ENCODE peak calls at places on chromosomes 2 and 18, in nine cellular contexts. One of them, this sample, is unnamed.

GRCh38 chr2:102789349-102790085 is 27.7 kb downstream of the TMEM182 start:
- DNase-seq in iris pigment epithelial cell: no peak
- DNase-seq in AG04450: no peak
- DNase-seq in fibroblast of villous mesenchyme: no peak
- DNase-seq in lower leg skin: no peak
- DNase-seq in RWPE1: no peak
- DNase-seq in activated naive CD4-positive, alpha-beta T cell: no peak
- DNase-seq in fibroblast of the conjunctiva: no peak
- DNase-seq in skeletal muscle cell: no peak
- DNase-seq in this sample: no peak

GRCh38 chr18:12308386-12309100 is 502 bp downstream of the TUBB6 start:
- DNase-seq in iris pigment epithelial cell: peak
- DNase-seq in AG04450: peak
- DNase-seq in fibroblast of villous mesenchyme: peak
- DNase-seq in lower leg skin: peak
- DNase-seq in RWPE1: peak
- DNase-seq in activated naive CD4-positive, alpha-beta T cell: no peak
- DNase-seq in fibroblast of the conjunctiva: peak
- DNase-seq in skeletal muscle cell: peak
- DNase-seq in this sample: peak

GRCh38 chr2:162821176-162821575 is 17.4 kb downstream of the KCNH7 start:
- DNase-seq in iris pigment epithelial cell: peak
- DNase-seq in AG04450: no peak
- DNase-seq in fibroblast of villous mesenchyme: no peak
- DNase-seq in lower leg skin: no peak
- DNase-seq in RWPE1: no peak
- DNase-seq in activated naive CD4-positive, alpha-beta T cell: no peak
- DNase-seq in fibroblast of the conjunctiva: no peak
- DNase-seq in skeletal muscle cell: peak
- DNase-seq in this sample: peak

GRCh38 chr2:43387092-43388062 is 161.0 kb upstream of the ZFP36L2 start:
- DNase-seq in iris pigment epithelial cell: peak
- DNase-seq in AG04450: no peak
- DNase-seq in fibroblast of villous mesenchyme: peak
- DNase-seq in lower leg skin: no peak
- DNase-seq in RWPE1: no peak
- DNase-seq in activated naive CD4-positive, alpha-beta T cell: no peak
- DNase-seq in fibroblast of the conjunctiva: no peak
- DNase-seq in skeletal muscle cell: peak
- DNase-seq in this sample: no peak

GRCh38 chr2:59732861-59733603 is 820.4 kb downstream of the BCL11A start:
- DNase-seq in iris pigment epithelial cell: no peak
- DNase-seq in AG04450: no peak
- DNase-seq in fibroblast of villous mesenchyme: no peak
- DNase-seq in lower leg skin: no peak
- DNase-seq in RWPE1: no peak
- DNase-seq in activated naive CD4-positive, alpha-beta T cell: no peak
- DNase-seq in fibroblast of the conjunctiva: no peak
- DNase-seq in skeletal muscle cell: no peak
- DNase-seq in this sample: no peak

GRCh38 chr18:10923225-10923624 is 226.1 kb downstream of the PIEZO2 start:
- DNase-seq in iris pigment epithelial cell: peak
- DNase-seq in AG04450: no peak
- DNase-seq in fibroblast of villous mesenchyme: no peak
- DNase-seq in lower leg skin: no peak
- DNase-seq in RWPE1: no peak
- DNase-seq in activated naive CD4-positive, alpha-beta T cell: no peak
- DNase-seq in fibroblast of the conjunctiva: no peak
- DNase-seq in skeletal muscle cell: no peak
- DNase-seq in this sample: no peak

GRCh38 chr2:72794572-72794971 is 31.3 kb downstream of the EXOC6B start:
- DNase-seq in iris pigment epithelial cell: peak
- DNase-seq in AG04450: no peak
- DNase-seq in fibroblast of villous mesenchyme: peak
- DNase-seq in lower leg skin: no peak
- DNase-seq in RWPE1: peak
- DNase-seq in activated naive CD4-positive, alpha-beta T cell: no peak
- DNase-seq in fibroblast of the conjunctiva: no peak
- DNase-seq in skeletal muscle cell: no peak
- DNase-seq in this sample: no peak

GRCh38 chr2:165018207-165018606 is 62.9 kb upstream of the SLC38A11 start:
- DNase-seq in iris pigment epithelial cell: peak
- DNase-seq in AG04450: no peak
- DNase-seq in fibroblast of villous mesenchyme: no peak
- DNase-seq in lower leg skin: no peak
- DNase-seq in RWPE1: no peak
- DNase-seq in activated naive CD4-positive, alpha-beta T cell: no peak
- DNase-seq in fibroblast of the conjunctiva: no peak
- DNase-seq in skeletal muscle cell: no peak
- DNase-seq in this sample: no peak

GRCh38 chr2:178056345-178056744 is 16.2 kb downstream of the PDE11A start:
- DNase-seq in iris pigment epithelial cell: no peak
- DNase-seq in AG04450: no peak
- DNase-seq in fibroblast of villous mesenchyme: no peak
- DNase-seq in lower leg skin: no peak
- DNase-seq in RWPE1: no peak
- DNase-seq in activated naive CD4-positive, alpha-beta T cell: no peak
- DNase-seq in fibroblast of the conjunctiva: no peak
- DNase-seq in skeletal muscle cell: no peak
- DNase-seq in this sample: no peak

GRCh38 chr2:98479959-98480524 is 35.4 kb downstream of the INPP4A start:
- DNase-seq in iris pigment epithelial cell: peak
- DNase-seq in AG04450: no peak
- DNase-seq in fibroblast of villous mesenchyme: no peak
- DNase-seq in lower leg skin: no peak
- DNase-seq in RWPE1: peak
- DNase-seq in activated naive CD4-positive, alpha-beta T cell: no peak
- DNase-seq in fibroblast of the conjunctiva: peak
- DNase-seq in skeletal muscle cell: peak
- DNase-seq in this sample: peak

GRCh38 chr2:54514819-54515569 is 58.9 kb downstream of the SPTBN1 start:
- DNase-seq in iris pigment epithelial cell: no peak
- DNase-seq in AG04450: no peak
- DNase-seq in fibroblast of villous mesenchyme: peak
- DNase-seq in lower leg skin: no peak
- DNase-seq in RWPE1: no peak
- DNase-seq in activated naive CD4-positive, alpha-beta T cell: no peak
- DNase-seq in fibroblast of the conjunctiva: no peak
- DNase-seq in skeletal muscle cell: no peak
- DNase-seq in this sample: no peak

GRCh38 chr2:45951025-45951737 is 299.7 kb downstream of the PRKCE start:
- DNase-seq in iris pigment epithelial cell: no peak
- DNase-seq in AG04450: no peak
- DNase-seq in fibroblast of villous mesenchyme: no peak
- DNase-seq in lower leg skin: no peak
- DNase-seq in RWPE1: no peak
- DNase-seq in activated naive CD4-positive, alpha-beta T cell: no peak
- DNase-seq in fibroblast of the conjunctiva: no peak
- DNase-seq in skeletal muscle cell: no peak
- DNase-seq in this sample: no peak

GRCh38 chr18:64966667-64967066 is 784.1 kb upstream of the CDH7 start:
- DNase-seq in iris pigment epithelial cell: no peak
- DNase-seq in AG04450: no peak
- DNase-seq in fibroblast of villous mesenchyme: no peak
- DNase-seq in lower leg skin: no peak
- DNase-seq in RWPE1: no peak
- DNase-seq in activated naive CD4-positive, alpha-beta T cell: no peak
- DNase-seq in fibroblast of the conjunctiva: no peak
- DNase-seq in skeletal muscle cell: no peak
- DNase-seq in this sample: no peak

GRCh38 chr2:47077442-47078117 is 77.5 kb downstream of the STPG4 start:
- DNase-seq in iris pigment epithelial cell: no peak
- DNase-seq in AG04450: no peak
- DNase-seq in fibroblast of villous mesenchyme: no peak
- DNase-seq in lower leg skin: no peak
- DNase-seq in RWPE1: no peak
- DNase-seq in activated naive CD4-positive, alpha-beta T cell: no peak
- DNase-seq in fibroblast of the conjunctiva: no peak
- DNase-seq in skeletal muscle cell: no peak
- DNase-seq in this sample: no peak

GRCh38 chr2:105521176-105521575 is 122.3 kb upstream of the FHL2 start:
- DNase-seq in iris pigment epithelial cell: peak
- DNase-seq in AG04450: no peak
- DNase-seq in fibroblast of villous mesenchyme: peak
- DNase-seq in lower leg skin: no peak
- DNase-seq in RWPE1: peak
- DNase-seq in activated naive CD4-positive, alpha-beta T cell: no peak
- DNase-seq in fibroblast of the conjunctiva: no peak
- DNase-seq in skeletal muscle cell: no peak
- DNase-seq in this sample: peak

GRCh38 chr2:196649202-196649601 is 9.7 kb downstream of the CCDC150 start:
- DNase-seq in iris pigment epithelial cell: no peak
- DNase-seq in AG04450: no peak
- DNase-seq in fibroblast of villous mesenchyme: no peak
- DNase-seq in lower leg skin: no peak
- DNase-seq in RWPE1: no peak
- DNase-seq in activated naive CD4-positive, alpha-beta T cell: no peak
- DNase-seq in fibroblast of the conjunctiva: no peak
- DNase-seq in skeletal muscle cell: no peak
- DNase-seq in this sample: no peak

GRCh38 chr18:49922228-49922627 is 108.9 kb upstream of the ACAA2 start:
- DNase-seq in iris pigment epithelial cell: no peak
- DNase-seq in AG04450: no peak
- DNase-seq in fibroblast of villous mesenchyme: no peak
- DNase-seq in lower leg skin: no peak
- DNase-seq in RWPE1: peak
- DNase-seq in activated naive CD4-positive, alpha-beta T cell: no peak
- DNase-seq in fibroblast of the conjunctiva: no peak
- DNase-seq in skeletal muscle cell: no peak
- DNase-seq in this sample: no peak

GRCh38 chr2:166632616-166633015 is 138.6 kb upstream of the SCN7A start:
- DNase-seq in iris pigment epithelial cell: peak
- DNase-seq in AG04450: peak
- DNase-seq in fibroblast of villous mesenchyme: peak
- DNase-seq in lower leg skin: no peak
- DNase-seq in RWPE1: no peak
- DNase-seq in activated naive CD4-positive, alpha-beta T cell: no peak
- DNase-seq in fibroblast of the conjunctiva: peak
- DNase-seq in skeletal muscle cell: peak
- DNase-seq in this sample: peak

GRCh38 chr2:168661404-168661869 is 141.0 kb upstream of the NOSTRIN start:
- DNase-seq in iris pigment epithelial cell: no peak
- DNase-seq in AG04450: no peak
- DNase-seq in fibroblast of villous mesenchyme: no peak
- DNase-seq in lower leg skin: no peak
- DNase-seq in RWPE1: no peak
- DNase-seq in activated naive CD4-positive, alpha-beta T cell: no peak
- DNase-seq in fibroblast of the conjunctiva: no peak
- DNase-seq in skeletal muscle cell: no peak
- DNase-seq in this sample: no peak

GRCh38 chr18:36284671-36285295 is 12.7 kb upstream of the FHOD3 start:
- DNase-seq in iris pigment epithelial cell: peak
- DNase-seq in AG04450: peak
- DNase-seq in fibroblast of villous mesenchyme: peak
- DNase-seq in lower leg skin: no peak
- DNase-seq in RWPE1: peak
- DNase-seq in activated naive CD4-positive, alpha-beta T cell: no peak
- DNase-seq in fibroblast of the conjunctiva: peak
- DNase-seq in skeletal muscle cell: no peak
- DNase-seq in this sample: peak

GRCh38 chr18:10035306-10035991 is 121.6 kb downstream of the VAPA start:
- DNase-seq in iris pigment epithelial cell: no peak
- DNase-seq in AG04450: no peak
- DNase-seq in fibroblast of villous mesenchyme: no peak
- DNase-seq in lower leg skin: peak
- DNase-seq in RWPE1: peak
- DNase-seq in activated naive CD4-positive, alpha-beta T cell: no peak
- DNase-seq in fibroblast of the conjunctiva: no peak
- DNase-seq in skeletal muscle cell: no peak
- DNase-seq in this sample: no peak

This sample was measured in astrocyte of the cerebellum.